ENCODE peak calls at places on chromosomes 16 and 17, in six cellular contexts. G is ovary, Q is A549, R is body of pancreas, K is tibial artery, S is cardiac muscle cell. U is an unnamed sample.

GRCh38 chr17:2266045-2266864 is 37.3 kb downstream of the SMG6 start:
- DNase-seq in Q (no peak), R (peak; percentile 18), S (no peak), G (no peak), K (no peak), U (no peak)

GRCh38 chr17:28879886-28880571 is 17.5 kb downstream of the FLOT2 start:
- DNase-seq in K (no peak), Q (no peak), G (no peak), S (no peak), R (no peak), U (no peak)

GRCh38 chr16:4679854-4680636 is 13.3 kb upstream of the NUDT16L1 start:
- DNase-seq in S (no peak), Q (no peak), R (peak; percentile 44), K (peak; percentile 80), G (peak; percentile 92), U (peak; percentile 93)

GRCh38 chr16:29809850-29810698 is 1.9 kb upstream of the PRRT2 start:
- DNase-seq in R (no peak), G (peak; percentile 60), S (no peak), K (no peak), Q (no peak), U (no peak)

GRCh38 chr17:8366231-8366630 is 10.3 kb downstream of the KRABD2 start:
- DNase-seq in R (no peak), G (no peak), K (no peak), Q (no peak), S (no peak), U (no peak)

GRCh38 chr17:76801706-76802105 is 63.8 kb downstream of the MFSD11 start:
- DNase-seq in S (no peak), K (no peak), G (no peak), R (no peak), Q (no peak), U (no peak)

GRCh38 chr17:68054296-68054900 is 18.9 kb downstream of the KPNA2 start:
- DNase-seq in S (no peak), Q (no peak), R (no peak), G (no peak), K (no peak), U (no peak)

GRCh38 chr17:57954421-57955182 is 610 bp downstream of the CUEDC1 start:
- DNase-seq in K (peak; percentile 94), R (peak; percentile 74), Q (peak; percentile 90), G (peak; percentile 70), S (peak; percentile 77), U (peak; percentile 63)

GRCh38 chr16:4675864-4676786 is 17.2 kb upstream of the NUDT16L1 start:
- DNase-seq in R (no peak), G (peak; percentile 41), S (peak; percentile 46), Q (no peak), K (no peak), U (no peak)

GRCh38 chr16:679808-680624 is at the start of gene STUB1:
- DNase-seq in R (peak; percentile 86), G (peak; percentile 94), Q (no peak), S (peak; percentile 94), K (peak; percentile 92), U (peak; percentile 94)

GRCh38 chr16:12679660-12680272 is 123.9 kb downstream of the CPPED1 start:
- DNase-seq in K (no peak), S (no peak), R (no peak), Q (no peak), G (no peak), U (no peak)

GRCh38 chr16:29784157-29784556 is 6.1 kb downstream of the ZG16 start:
- DNase-seq in Q (no peak), G (no peak), K (no peak), R (no peak), S (no peak), U (no peak)

GRCh38 chr17:27573971-27574525 is 56.9 kb upstream of the LGALS9 start:
- DNase-seq in K (no peak), S (peak; percentile 28), G (no peak), R (no peak), Q (no peak), U (no peak)

GRCh38 chr16:53156516-53156915 is 101.7 kb downstream of the CHD9 start:
- DNase-seq in S (no peak), K (no peak), Q (no peak), R (no peak), G (no peak), U (no peak)

GRCh38 chr17:81914103-81914850 is 3.1 kb upstream of the PCYT2 start:
- DNase-seq in S (no peak), Q (no peak), G (no peak), K (no peak), R (no peak), U (no peak)

GRCh38 chr17:7854851-7855642 is at the start of gene TMEM88:
- DNase-seq in S (peak; percentile 87), G (peak; percentile 47), R (peak; percentile 24), Q (no peak), K (no peak), U (peak; percentile 51)

GRCh38 chr17:77316191-77316641 is 175.4 kb downstream of the SEC14L1 start:
- DNase-seq in R (no peak), K (peak; percentile 84), G (peak; percentile 82), Q (no peak), S (peak; percentile 31), U (peak; percentile 90)

GRCh38 chr17:50421308-50422031 is 4.5 kb upstream of the ACSF2 start:
- DNase-seq in R (no peak), K (no peak), S (no peak), G (no peak), Q (no peak), U (no peak)

GRCh38 chr17:50424246-50425000 is 1.6 kb upstream of the ACSF2 start:
- DNase-seq in K (no peak), R (no peak), S (no peak), Q (no peak), G (no peak), U (no peak)

GRCh38 chr17:50425001-50425681 is 877 bp upstream of the ACSF2 start:
- DNase-seq in K (no peak), R (no peak), Q (no peak), G (no peak), S (no peak), U (peak; percentile 27)

GRCh38 chr17:50422738-50423137 is 3.3 kb upstream of the ACSF2 start:
- DNase-seq in G (no peak), K (no peak), R (no peak), Q (no peak), S (no peak), U (no peak)

DNA sequence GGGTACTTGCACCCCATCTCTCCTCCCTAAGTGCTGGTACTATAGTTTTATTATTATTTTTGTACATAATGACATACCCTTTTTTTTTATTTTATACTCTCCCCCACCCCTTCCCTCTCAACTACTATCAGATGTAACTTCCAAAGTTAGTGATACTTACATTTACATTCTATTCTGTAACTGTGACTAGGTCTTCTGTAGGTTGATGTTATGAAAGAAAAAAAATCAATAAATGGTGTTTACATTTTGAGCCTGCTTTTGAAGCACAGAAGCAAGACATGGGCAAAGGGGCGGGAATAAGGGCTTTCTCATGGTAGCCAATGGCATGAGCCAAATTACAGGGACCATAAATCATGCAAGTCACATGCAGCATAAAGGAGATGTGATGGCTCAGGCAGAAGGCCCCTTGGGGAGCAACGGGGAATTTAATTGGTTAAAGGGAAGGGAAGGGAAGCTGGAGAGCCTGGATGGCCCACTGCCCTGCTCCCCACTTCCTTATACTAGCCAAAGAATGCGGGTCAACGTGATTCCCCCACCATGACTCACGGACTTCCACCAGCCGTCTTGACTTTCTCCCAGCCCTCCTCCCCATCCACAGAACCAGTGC is 2.4 kb upstream of the ACSF2 start:
- DNase-seq in Q (no peak), R (peak; percentile 62), S (no peak), K (peak; percentile 69), G (peak; percentile 25), U (no peak)
- H3K27ac ChIP-seq in Q (no peak overlapping the region), R (peak overlapping the region; percentile 55), S (no peak overlapping the region), K (no peak overlapping the region), G (no peak overlapping the region), U (no peak overlapping the region)

DNA sequence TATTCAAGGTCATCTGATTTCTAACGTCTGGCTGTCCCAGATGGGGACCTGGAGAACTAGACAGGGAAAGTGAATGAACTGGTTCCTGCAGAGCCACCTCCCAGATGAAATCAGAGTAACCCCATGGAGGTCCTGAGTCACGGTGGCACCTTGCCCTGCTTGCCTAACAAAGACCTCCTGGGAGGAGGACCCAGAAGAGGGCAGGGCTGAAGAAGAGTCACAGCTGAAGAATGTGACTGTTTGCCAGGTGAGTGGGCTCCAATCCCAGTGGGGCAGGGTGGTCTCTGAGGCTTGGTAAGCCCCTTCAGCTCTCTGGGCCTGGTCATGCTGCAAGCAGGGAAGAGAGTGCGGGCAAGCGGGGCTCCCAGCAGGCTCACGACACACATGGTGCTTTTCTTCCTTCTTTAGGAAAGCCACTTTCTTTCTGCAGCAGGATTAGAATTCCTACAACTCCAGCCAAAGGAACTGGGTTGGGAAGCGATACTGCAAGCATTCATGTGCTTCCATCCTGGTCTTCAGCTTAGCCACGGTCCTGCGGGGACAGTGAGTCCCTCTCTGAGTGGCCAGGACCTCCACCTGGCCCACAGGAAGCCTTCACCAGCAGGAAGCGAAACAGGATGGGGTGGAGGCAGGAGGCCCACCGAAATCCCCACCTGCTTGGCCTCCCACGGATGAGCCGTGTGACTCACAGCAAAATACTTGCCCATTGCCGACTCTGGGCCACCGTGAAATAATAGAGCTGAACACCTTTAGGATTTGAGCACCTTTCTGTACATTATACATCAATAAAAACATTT is 4.3 kb downstream of the C16orf74 start:
- DNase-seq in Q (peak; percentile 51), K (no peak), S (no peak), R (peak; percentile 27), G (no peak), U (no peak)
- H3K4me3 ChIP-seq in Q (no peak overlapping the region), K (no peak overlapping the region), S (no peak overlapping the region), R (no peak overlapping the region), G (no peak overlapping the region), U (no peak overlapping the region)

DNA sequence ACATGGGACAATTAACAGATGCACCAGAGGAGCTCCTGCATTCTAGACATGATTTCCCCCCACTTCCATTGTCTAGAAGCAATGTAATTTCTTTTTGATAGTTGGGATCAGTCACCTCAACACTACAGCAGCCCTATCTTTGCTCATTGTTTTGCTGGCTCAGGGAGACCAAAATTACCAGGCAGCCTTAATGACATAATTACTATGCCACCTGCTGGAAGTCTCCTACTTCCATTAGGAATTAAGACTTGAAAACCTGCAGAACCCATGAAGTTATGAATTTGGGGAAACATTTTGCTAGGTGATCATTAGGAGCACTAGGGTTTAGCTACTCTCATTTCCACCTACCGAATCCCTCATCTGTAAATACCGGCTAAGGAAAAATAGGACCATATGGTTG is 312.0 kb upstream of the CA10 start:
- DNase-seq in R (no peak), K (no peak), S (no peak), G (no peak), Q (no peak), U (no peak)
- H3K9me3 ChIP-seq in R (no peaks in the 10 kb centered on the region), K (no peaks in the 10 kb centered on the region), S (no peaks in the 10 kb centered on the region), G (no peaks in the 10 kb centered on the region), Q (no peaks in the 10 kb centered on the region), U (no peaks in the 10 kb centered on the region)

GRCh38 chr16:56321571-56321970 is 103.8 kb downstream of the AMFR start:
- DNase-seq in S (no peak), Q (no peak), G (no peak), K (no peak), R (no peak), U (no peak)
- H3K27ac ChIP-seq in S (no peak overlapping the region), Q (no peak overlapping the region), G (no peak overlapping the region), K (no peak overlapping the region), R (no peak overlapping the region), U (no peak overlapping the region)